ENCODE peak calls at places on chromosomes 16 and 17, in ten cellular contexts. U, F, T, I, R, J, P, N, L and G are unnamed samples.

GRCh38 chr17:62741290-62741689 is 66.8 kb downstream of the MARCHF10 start:
- DNase-seq in U (no peak), F (no peak), T (no peak), I (no peak), R (no peak), J (no peak), P (no peak), N (no peak), L (no peak), G (no peak)

GRCh38 chr17:37327341-37328090 is 48.3 kb upstream of the C17orf78 start:
- DNase-seq in U (no peak), F (no peak), T (no peak), I (no peak), R (peak; percentile 16), J (no peak), P (no peak), N (no peak), L (no peak), G (no peak)

GRCh38 chr17:64291268-64291851 is 28.3 kb upstream of the TEX2 start:
- DNase-seq in U (no peak), F (no peak), T (no peak), I (no peak), R (no peak), J (no peak), P (no peak), N (no peak), L (no peak), G (no peak)

GRCh38 chr16:64311241-64311640 is 810.6 kb downstream of the CDH11 start:
- DNase-seq in U (no peak), F (no peak), T (no peak), I (no peak), R (no peak), J (no peak), P (no peak), N (no peak), L (no peak), G (no peak)

GRCh38 chr16:85878875-85879274 is 20.1 kb upstream of the IRF8 start:
- DNase-seq in U (no peak), F (no peak), T (peak; percentile 56), I (no peak), R (no peak), J (no peak), P (no peak), N (no peak), L (no peak), G (no peak)

GRCh38 chr17:78785663-78786057 is 3.6 kb upstream of the CYTH1 start:
- DNase-seq in U (no peak), F (no peak), T (no peak), I (no peak), R (peak; percentile 48), J (no peak), P (no peak), N (no peak), L (no peak), G (no peak)

GRCh38 chr17:28291780-28292330 is 27.1 kb upstream of the TMEM97 start:
- DNase-seq in U (no peak), F (no peak), T (no peak), I (no peak), R (no peak), J (no peak), P (no peak), N (no peak), L (no peak), G (no peak)

GRCh38 chr16:5058476-5058875 is 7.3 kb downstream of the C16orf89 start:
- DNase-seq in U (no peak), F (no peak), T (no peak), I (peak; percentile 59), R (peak; percentile 96), J (no peak), P (no peak), N (no peak), L (no peak), G (no peak)

GRCh38 chr17:83054518-83055125 is 24.8 kb upstream of the METRNL start:
- DNase-seq in U (peak; percentile 37), F (no peak), T (no peak), I (no peak), R (peak; percentile 31), J (no peak), P (peak; percentile 27), N (no peak), L (peak; percentile 14), G (no peak)

GRCh38 chr16:84614914-84615813 is 2.7 kb downstream of the COTL1 start:
- DNase-seq in U (no peak), F (no peak), T (no peak), I (no peak), R (no peak), J (no peak), P (no peak), N (no peak), L (no peak), G (no peak)
- H3K4me3 ChIP-seq in U (peak overlapping the region; percentile 92), F (peak overlapping the region; percentile 91), T (peak overlapping the region; percentile 74), I (no peak overlapping the region), R (no peak overlapping the region), J (peak overlapping the region; percentile 38), P (no peak overlapping the region), N (no peak overlapping the region), L (peak overlapping the region; percentile 88), G (peak overlapping the region; percentile 12)

GRCh38 chr17:47213540-47213939 is 4.4 kb downstream of the MYL4 start:
- DNase-seq in U (no peak), F (no peak), T (no peak), I (no peak), R (no peak), J (no peak), P (no peak), N (no peak), L (no peak), G (no peak)
- H3K4me1 ChIP-seq in U (no peaks in the 10 kb centered on the region), F (no peaks in the 10 kb centered on the region), T (no peaks in the 10 kb centered on the region), I (peaks cover 14% of the 10 kb centered on the region), R (no peaks in the 10 kb centered on the region), J (peaks cover 20% of the 10 kb centered on the region), P (no peaks in the 10 kb centered on the region), N (peaks cover 3% of the 10 kb centered on the region), L (no peaks in the 10 kb centered on the region), G (peaks cover 37% of the 10 kb centered on the region)

DNA sequence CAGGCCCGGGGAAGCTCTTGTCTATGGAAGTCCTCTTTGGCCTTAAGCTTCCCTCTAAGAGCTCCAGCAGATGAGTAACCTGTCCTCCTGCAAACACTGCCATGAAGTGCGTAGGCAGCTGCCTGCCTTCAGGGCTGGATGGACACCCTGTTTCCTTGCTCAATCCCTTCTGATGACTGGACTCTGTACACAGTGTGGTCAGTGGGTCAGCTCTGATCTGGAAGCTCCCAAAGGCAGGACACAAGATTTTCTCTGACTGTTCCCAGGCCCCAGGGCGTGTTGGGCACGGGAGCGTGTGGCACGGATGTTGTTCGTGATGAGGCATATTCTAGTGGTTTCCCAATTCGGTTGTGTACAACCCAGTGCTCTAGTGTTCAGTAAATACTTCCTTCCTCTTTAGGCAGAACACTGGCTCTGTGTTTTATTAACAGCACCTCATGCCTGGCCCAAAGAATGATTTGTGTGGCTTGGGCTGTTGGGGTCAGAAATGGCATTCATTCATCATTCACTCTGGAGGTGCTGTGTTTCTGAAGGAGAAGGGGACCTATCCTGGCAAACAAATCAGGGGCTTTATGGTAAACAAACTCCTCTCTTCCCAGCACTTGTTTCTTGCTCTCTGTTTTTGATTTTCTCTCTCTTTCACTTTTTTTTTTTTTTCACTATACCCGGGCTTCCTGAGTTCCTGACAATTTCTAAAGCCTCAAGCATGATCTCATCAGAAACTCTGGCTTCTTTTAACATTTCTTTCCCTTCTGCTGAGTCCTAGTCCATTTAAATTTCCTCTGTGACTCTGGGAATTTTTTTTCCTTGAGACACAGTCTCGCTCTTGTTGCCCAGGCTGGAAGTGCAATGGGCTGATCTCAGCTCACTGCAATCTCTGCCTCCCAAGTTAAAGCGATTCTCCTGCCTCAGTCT is 12.0 kb upstream of the RNF157 start:
- DNase-seq in U (peak; percentile 80), F (no peak), T (peak; percentile 99), I (no peak), R (peak; percentile 42), J (no peak), P (no peak), N (no peak), L (peak; percentile 65), G (no peak)
- H3K27ac ChIP-seq in U (peak overlapping the region; percentile 80), F (peak overlapping the region; percentile 69), T (peak overlapping the region; percentile 98), I (no peak overlapping the region), R (no peak overlapping the region), J (no peak overlapping the region), P (peak overlapping the region; percentile 81), N (peak overlapping the region; percentile 90), L (peak overlapping the region; percentile 65), G (peak overlapping the region; percentile 62)

GRCh38 chr17:6575596-6575988 is 19.2 kb upstream of the PITPNM3 start:
- DNase-seq in U (no peak), F (no peak), T (no peak), I (no peak), R (no peak), J (no peak), P (no peak), N (no peak), L (no peak), G (no peak)
- H3K4me3 ChIP-seq in U (no peak overlapping the region), F (no peak overlapping the region), T (no peak overlapping the region), I (no peak overlapping the region), R (no peak overlapping the region), J (no peak overlapping the region), P (no peak overlapping the region), N (no peak overlapping the region), L (no peak overlapping the region), G (no peak overlapping the region)

DNA sequence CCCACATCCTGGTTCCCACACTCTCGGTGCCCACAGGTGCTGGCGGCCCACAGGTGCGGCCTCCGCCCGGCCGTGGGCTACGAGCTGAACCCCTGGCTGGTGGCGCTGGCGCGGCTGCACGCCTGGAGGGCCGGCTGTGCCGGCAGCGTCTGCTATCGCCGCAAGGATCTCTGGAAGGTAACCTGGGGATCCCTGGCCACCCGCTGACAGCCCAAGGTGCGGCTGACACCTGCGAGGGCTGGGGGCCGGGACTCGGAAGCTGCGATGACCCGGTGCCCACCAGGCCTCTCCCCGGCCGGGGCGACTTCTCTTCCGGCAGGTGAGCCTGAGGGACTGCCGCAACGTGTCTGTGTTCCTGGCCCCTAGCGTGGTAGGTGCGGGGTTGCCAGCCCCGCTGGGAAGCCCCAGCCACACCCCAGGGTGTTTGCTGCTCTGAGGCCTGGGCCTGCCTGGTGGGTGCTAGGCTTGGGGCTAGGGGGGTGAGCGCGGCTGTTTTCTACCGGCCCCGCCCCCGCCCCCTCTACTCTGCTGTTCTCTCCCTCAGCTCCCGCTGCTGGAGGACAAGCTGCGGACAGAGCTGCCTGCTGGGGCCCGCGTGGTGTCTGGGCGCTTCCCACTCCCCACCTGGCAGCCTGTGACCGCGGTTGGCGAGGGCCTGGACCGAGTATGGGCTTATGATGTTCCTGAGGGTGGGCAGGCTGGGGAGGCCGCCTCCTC is 977 bp downstream of the ANTKMT start:
- DNase-seq in U (no peak), F (no peak), T (no peak), I (no peak), R (no peak), J (no peak), P (no peak), N (no peak), L (no peak), G (no peak)
- H3K4me1 ChIP-seq in U (peaks cover 30% of the 10 kb centered on the region), F (peaks cover 27% of the 10 kb centered on the region), T (peaks cover 25% of the 10 kb centered on the region), I (peaks cover 35% of the 10 kb centered on the region), R (peaks cover 4% of the 10 kb centered on the region), J (peaks cover 36% of the 10 kb centered on the region), P (peaks cover 16% of the 10 kb centered on the region), N (peaks cover 14% of the 10 kb centered on the region), L (peaks cover 56% of the 10 kb centered on the region), G (peaks cover 47% of the 10 kb centered on the region)

GRCh38 chr16:7716924-7717323 is 384.3 kb downstream of the RBFOX1 start:
- DNase-seq in U (no peak), F (no peak), T (no peak), I (no peak), R (no peak), J (no peak), P (no peak), N (no peak), L (no peak), G (no peak)

GRCh38 chr16:7713244-7713643 is 380.6 kb downstream of the RBFOX1 start:
- DNase-seq in U (no peak), F (no peak), T (no peak), I (no peak), R (no peak), J (no peak), P (no peak), N (no peak), L (no peak), G (no peak)

GRCh38 chr16:7714775-7715174 is 382.1 kb downstream of the RBFOX1 start:
- DNase-seq in U (no peak), F (no peak), T (no peak), I (no peak), R (no peak), J (no peak), P (no peak), N (no peak), L (no peak), G (no peak)
- H3K27ac ChIP-seq in U (no peak overlapping the region), F (no peak overlapping the region), T (no peak overlapping the region), I (no peak overlapping the region), R (no peak overlapping the region), J (no peak overlapping the region), P (no peak overlapping the region), N (no peak overlapping the region), L (no peak overlapping the region), G (no peak overlapping the region)